ENCODE peak calls at places on chromosomes 3 and 15, in six cellular contexts. U is fibroblast of lung, Z is sigmoid colon, E is psoas muscle, M is fibroblast of mammary gland, G is prostate gland. B is an unnamed sample.

GRCh38 chr3:12193485-12194165 is 34.9 kb upstream of the TIMP4 start:
- DNase-seq in M (peak), G (no peak), Z (no peak), E (no peak), U (peak), B (no peak)

GRCh38 chr3:176513604-176514003 is 683.7 kb downstream of the TBL1XR1 start:
- DNase-seq in G (no peak), M (peak), U (no peak), Z (no peak), E (no peak), B (no peak)

GRCh38 chr3:100158877-100159563 is 44.7 kb upstream of the FILIP1L start:
- DNase-seq in E (no peak), Z (no peak), M (peak), G (no peak), U (no peak), B (peak)

GRCh38 chr3:116030131-116030850 is 407.0 kb downstream of the GAP43 start:
- DNase-seq in U (no peak), Z (no peak), M (no peak), G (no peak), E (no peak), B (no peak)

GRCh38 chr3:158279584-158279983 is 169.7 kb downstream of the RSRC1 start:
- DNase-seq in M (no peak), Z (no peak), E (no peak), U (no peak), G (no peak), B (no peak)

GRCh38 chr15:36877796-36878744 is 222.3 kb downstream of the MEIS2 start:
- DNase-seq in G (no peak), E (peak), U (no peak), M (no peak), Z (no peak), B (no peak)

GRCh38 chr15:73978896-73979295 is 13.2 kb downstream of the STOML1 start:
- DNase-seq in G (no peak), M (no peak), U (no peak), E (no peak), Z (no peak), B (no peak)

GRCh38 chr3:79019137-79019923 is 748.5 kb downstream of the ROBO1 start:
- DNase-seq in E (peak), U (peak), G (peak), M (peak), Z (peak), B (peak)

GRCh38 chr3:194133661-194134230 is 2.2 kb upstream of the HES1 start:
- DNase-seq in G (peak), U (peak), Z (peak), E (peak), M (peak), B (no peak)

GRCh38 chr3:142886938-142887337 is 1.9 kb downstream of the PCOLCE2 start:
- DNase-seq in E (no peak), Z (no peak), U (peak), G (no peak), M (peak), B (no peak)

GRCh38 chr3:38027466-38028465 is 1.7 kb downstream of the PLCD1 start:
- DNase-seq in Z (no peak), M (no peak), U (no peak), E (no peak), G (no peak), B (no peak)

GRCh38 chr3:194657439-194657838 is 14.6 kb downstream of the LSG1 start:
- DNase-seq in M (no peak), Z (no peak), U (no peak), G (no peak), E (no peak), B (no peak)

GRCh38 chr3:66038726-66039589 is at the start of gene MAGI1:
- DNase-seq in G (peak), E (peak), Z (peak), U (peak), M (peak), B (peak)

GRCh38 chr3:174531262-174531982 is 327.7 kb upstream of the NAALADL2 start:
- DNase-seq in G (no peak), Z (no peak), M (no peak), U (peak), E (no peak), B (no peak)

GRCh38 chr15:67080900-67081431 is 15.6 kb downstream of the SMAD3 start:
- DNase-seq in U (peak), Z (peak), E (peak), G (no peak), M (peak), B (no peak)

GRCh38 chr3:59573911-59574310 is 524.1 kb upstream of the CFAP20DC start:
- DNase-seq in M (peak), U (peak), E (no peak), G (peak), Z (peak), B (peak)

GRCh38 chr3:127714866-127715265 is 42.1 kb downstream of the ABTB1 start:
- DNase-seq in U (no peak), E (no peak), Z (no peak), M (no peak), G (no peak), B (no peak)

GRCh38 chr3:56667973-56668579 is 15.0 kb downstream of the TASOR start:
- DNase-seq in E (no peak), G (no peak), Z (no peak), M (no peak), U (no peak), B (no peak)

GRCh38 chr3:55885721-55886120 is 398.6 kb upstream of the WNT5A start:
- DNase-seq in E (no peak), U (peak), G (no peak), M (peak), Z (no peak), B (no peak)

GRCh38 chr3:134201201-134202130 is 49.2 kb downstream of the RYK start:
- DNase-seq in G (no peak), M (peak), Z (no peak), U (peak), E (no peak), B (no peak)

GRCh38 chr3:142844339-142844977 is 44.4 kb downstream of the PCOLCE2 start:
- DNase-seq in U (peak), E (no peak), M (peak), G (no peak), Z (no peak), B (peak)

GRCh38 chr3:106116733-106117489 is 248.1 kb upstream of the CBLB start:
- DNase-seq in Z (no peak), M (no peak), U (no peak), E (no peak), G (no peak), B (no peak)

GRCh38 chr3:5006755-5007202 is 27.5 kb downstream of the BHLHE40 start:
- DNase-seq in G (no peak), Z (peak), M (no peak), U (no peak), E (no peak), B (no peak)

GRCh38 chr3:111903067-111903511 is 44.0 kb downstream of the PHLDB2 start:
- DNase-seq in M (peak), E (no peak), Z (no peak), U (peak), G (no peak), B (no peak)

GRCh38 chr3:194256040-194256945 is 94.8 kb downstream of the CPN2 start:
- DNase-seq in M (no peak), E (no peak), G (no peak), U (no peak), Z (no peak), B (no peak)

GRCh38 chr3:159252772-159253384 is 451.0 kb downstream of the MFSD1 start:
- DNase-seq in U (peak), M (peak), E (no peak), G (no peak), Z (no peak), B (peak)

GRCh38 chr3:8517490-8517889 is 15.9 kb downstream of the LMCD1 start:
- DNase-seq in Z (no peak), G (no peak), E (no peak), U (peak), M (no peak), B (no peak)

GRCh38 chr15:35654334-35654733 is 108.4 kb upstream of the DPH6 start:
- DNase-seq in M (no peak), U (peak), E (no peak), G (no peak), Z (no peak), B (no peak)

GRCh38 chr3:124686028-124686670 is 44.1 kb upstream of the UMPS start:
- DNase-seq in M (peak), U (peak), E (no peak), G (no peak), Z (no peak), B (no peak)

GRCh38 chr3:43394071-43394501 is 107.7 kb downstream of the SNRK start:
- DNase-seq in E (peak), G (no peak), Z (peak), M (peak), U (peak), B (no peak)

GRCh38 chr3:24388611-24389010 is 106.0 kb downstream of the THRB start:
- DNase-seq in G (no peak), Z (no peak), M (no peak), U (no peak), E (no peak), B (no peak)

GRCh38 chr3:108835101-108835500 is 12.5 kb downstream of the TRAT1 start:
- DNase-seq in Z (no peak), E (no peak), G (no peak), M (no peak), U (no peak), B (no peak)
- H3K4me3 ChIP-seq in Z (no peak), E (no peak), G (no peak), M (no peak), U (no peak), B (no peak)

GRCh38 chr3:98645039-98645438 is 51.6 kb upstream of the CPOX start:
- DNase-seq in G (no peak), E (no peak), Z (no peak), U (no peak), M (peak), B (no peak)
- TF ChIP-seq CTCF in G (no peak), E (no peak), Z (no peak), U (no peak), M (no peak), B (no peak)

GRCh38 chr3:64612082-64612860 is 75.5 kb downstream of the ADAMTS9 start:
- DNase-seq in E (no peak), G (no peak), M (peak), U (peak), Z (peak), B (no peak)
- H3K4me3 ChIP-seq in E (peak), G (no peak), M (no peak), U (no peak), Z (peak), B (no peak)

GRCh38 chr15:43881944-43882343 is 55.1 kb downstream of the WDR76 start:
- DNase-seq in Z (no peak), G (no peak), U (no peak), E (no peak), M (no peak), B (no peak)
- TF ChIP-seq CTCF in Z (no peak), G (no peak), U (peak), E (no peak), M (peak), B (peak)

GRCh38 chr3:48467473-48468267 is 21.1 kb downstream of the ATRIP start:
- DNase-seq in Z (no peak), U (no peak), M (no peak), G (no peak), E (no peak), B (no peak)
- H3K4me3 ChIP-seq in Z (peak), U (peak), M (peak), G (no peak), E (peak), B (peak)

B was measured in LNCaP clone FGC.